ENCODE peak calls at places on chromosomes 2 and 18, in seven cellular contexts. Q is uterus, J is heart left ventricle, I is suprapubic skin, G is ovary, R is breast epithelium, E is stomach. A is an unnamed sample.

GRCh38 chr2:169287666-169288065 is 74.7 kb downstream of the LRP2 start:
- DNase-seq in Q (no peak), J (no peak), I (no peak), G (no peak), R (no peak), E (no peak), A (no peak)

GRCh38 chr2:42342061-42342794 is 18.8 kb downstream of the COX7A2L start:
- DNase-seq in Q (peak), J (peak), I (peak), G (no peak), R (peak), E (no peak), A (no peak)

GRCh38 chr2:102185347-102185746 is 1.5 kb upstream of the IL1RL2 start:
- DNase-seq in Q (no peak), J (no peak), I (no peak), G (no peak), R (no peak), E (no peak), A (no peak)

GRCh38 chr2:132372276-132372675 is 44.3 kb upstream of the GPR39 start:
- DNase-seq in Q (no peak), J (no peak), I (no peak), G (no peak), R (no peak), E (no peak), A (no peak)

GRCh38 chr2:108199726-108200125 is 40.0 kb upstream of the SULT1C3 start:
- DNase-seq in Q (no peak), J (no peak), I (no peak), G (no peak), R (no peak), E (no peak), A (no peak)

GRCh38 chr18:11955299-11956029 is 25.8 kb upstream of the IMPA2 start:
- DNase-seq in Q (peak), J (no peak), I (no peak), G (no peak), R (no peak), E (no peak), A (no peak)

GRCh38 chr2:234212534-234212933 is 162.0 kb downstream of the SPP2 start:
- DNase-seq in Q (no peak), J (no peak), I (no peak), G (no peak), R (no peak), E (no peak), A (no peak)

GRCh38 chr18:76169733-76170132 is 325.3 kb downstream of the ZNF516 start:
- DNase-seq in Q (no peak), J (no peak), I (no peak), G (no peak), R (no peak), E (no peak), A (no peak)

DNA sequence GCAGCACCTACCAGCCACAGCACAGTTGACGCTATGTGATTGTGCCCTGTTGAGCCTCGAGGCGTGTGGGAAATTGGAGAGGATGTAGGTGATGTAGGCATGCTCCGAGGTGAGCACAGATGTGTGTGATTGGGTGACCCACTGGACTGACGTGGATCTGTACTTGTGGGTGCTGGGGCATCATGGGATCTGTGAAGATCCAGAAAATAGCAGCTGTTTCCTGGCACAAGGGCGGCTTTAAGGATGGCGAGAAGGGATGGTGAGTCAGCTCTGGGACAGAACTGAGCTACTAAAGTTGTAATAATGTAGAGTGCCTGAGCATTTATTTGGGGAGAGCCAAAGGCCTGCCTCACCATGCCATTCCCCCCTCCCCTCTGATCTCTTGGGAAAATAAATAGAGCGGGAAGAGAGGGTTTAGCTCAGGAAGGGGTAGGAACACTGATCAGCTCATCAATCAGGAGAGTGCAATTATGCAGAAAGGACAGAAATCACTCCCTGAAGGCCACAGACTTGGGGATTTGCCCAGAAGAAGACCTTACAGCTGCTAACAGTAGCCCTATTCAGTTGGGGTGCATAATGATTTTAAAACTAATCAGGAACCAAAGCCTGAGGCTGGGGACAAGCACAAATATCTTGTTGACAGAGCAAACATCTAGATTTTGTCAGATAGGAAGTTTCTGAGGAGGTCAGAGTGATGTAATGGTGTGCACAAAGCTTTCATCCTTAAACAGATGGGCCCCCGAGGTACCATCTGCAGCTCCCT is 30.2 kb downstream of the TANC1 start:
- DNase-seq in Q (no peak), J (no peak), I (no peak), G (no peak), R (no peak), E (no peak), A (no peak)
- TF ChIP-seq POLR2A in Q (no peak), J (no peak), I (no peak), G (no peak), R (no peak), E (no peak), A (no peak)

GRCh38 chr2:29006092-29006985 is 25.2 kb downstream of the TOGARAM2 start:
- DNase-seq in Q (no peak), J (no peak), I (no peak), G (no peak), R (no peak), E (no peak), A (no peak)
- TF ChIP-seq POLR2A in Q (no peak), J (no peak), I (no peak), G (no peak), R (no peak), E (no peak), A (no peak)

DNA sequence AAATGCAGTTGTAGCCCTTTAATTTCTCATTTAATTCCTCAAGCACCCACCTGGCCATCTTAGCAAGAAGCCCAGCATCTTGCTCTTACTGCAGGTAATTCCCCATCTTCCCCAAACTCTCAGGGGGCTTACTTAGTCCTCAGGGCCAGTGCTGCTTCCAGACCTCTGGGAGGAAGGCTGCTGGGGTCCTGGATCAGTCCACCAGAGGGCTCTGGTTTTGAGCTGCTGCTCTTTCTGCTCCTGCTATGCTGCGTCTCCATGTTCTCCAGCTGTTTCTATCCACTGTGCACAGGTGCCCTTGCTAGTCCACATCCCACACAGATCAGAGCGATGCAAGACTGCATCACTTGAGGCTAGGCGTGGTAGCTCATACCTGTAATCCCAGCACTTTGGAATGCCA is 34.5 kb upstream of the TMEM87B start:
- DNase-seq in Q (no peak), J (no peak), I (no peak), G (no peak), R (no peak), E (no peak), A (no peak)
- TF ChIP-seq POLR2A in Q (no peak), J (no peak), I (no peak), G (no peak), R (no peak), E (no peak), A (no peak)

GRCh38 chr18:52481116-52481515 is 141.1 kb downstream of the DCC start:
- DNase-seq in Q (no peak), J (no peak), I (no peak), G (no peak), R (no peak), E (peak), A (no peak)
- TF ChIP-seq POLR2A in Q (no peak), J (no peak), I (no peak), G (no peak), R (no peak), E (no peak), A (no peak)

A was measured in GM12891.